ENCODE peak calls at places on chromosomes 2 and 18, in four cellular contexts. One of them, this sample, is unnamed.

GRCh38 chr18:57839942-57840381 is 36.8 kb upstream of the ATP8B1 start:
- DNase-seq in PC-3: peak; percentile 88
- DNase-seq in NCI-H345: no peak
- DNase-seq in iPS DF 19.7: no peak
- DNase-seq in this sample: peak; percentile 38

GRCh38 chr2:33496150-33496549 is 19.7 kb downstream of the RASGRP3 start:
- DNase-seq in iPS DF 19.7: no peak
- DNase-seq in NCI-H345: no peak
- DNase-seq in PC-3: no peak
- DNase-seq in this sample: peak; percentile 51

GRCh38 chr2:224111576-224111975 is 72.5 kb upstream of the SERPINE2 start:
- DNase-seq in NCI-H345: no peak
- DNase-seq in PC-3: peak; percentile 70
- DNase-seq in iPS DF 19.7: no peak
- DNase-seq in this sample: no peak

GRCh38 chr2:51013060-51013746 is 18.7 kb downstream of the NRXN1 start:
- DNase-seq in PC-3: peak; percentile 82
- DNase-seq in iPS DF 19.7: peak; percentile 57
- DNase-seq in NCI-H345: peak; percentile 98
- DNase-seq in this sample: no peak

GRCh38 chr2:220394433-220394832 is 767.0 kb downstream of the SLC4A3 start:
- DNase-seq in PC-3: peak; percentile 68
- DNase-seq in NCI-H345: peak; percentile 69
- DNase-seq in iPS DF 19.7: no peak
- DNase-seq in this sample: no peak

GRCh38 chr18:9612215-9612830 is 2.0 kb downstream of the PPP4R1 start:
- DNase-seq in PC-3: peak; percentile 73
- DNase-seq in iPS DF 19.7: no peak
- DNase-seq in NCI-H345: peak; percentile 60
- DNase-seq in this sample: no peak

GRCh38 chr2:117057021-117057420 is 757.5 kb upstream of the DDX18 start:
- DNase-seq in iPS DF 19.7: no peak
- DNase-seq in NCI-H345: no peak
- DNase-seq in PC-3: no peak
- DNase-seq in this sample: no peak

GRCh38 chr2:221025397-221025796 is 546.7 kb downstream of the EPHA4 start:
- DNase-seq in PC-3: peak; percentile 35
- DNase-seq in iPS DF 19.7: no peak
- DNase-seq in NCI-H345: no peak
- DNase-seq in this sample: no peak

GRCh38 chr2:97660775-97661417 is 2.9 kb downstream of the ACTR1B start:
- DNase-seq in PC-3: no peak
- DNase-seq in NCI-H345: no peak
- DNase-seq in iPS DF 19.7: no peak
- DNase-seq in this sample: no peak

GRCh38 chr2:75862547-75862946 is 151.8 kb upstream of the GCFC2 start:
- DNase-seq in iPS DF 19.7: no peak
- DNase-seq in NCI-H345: no peak
- DNase-seq in PC-3: no peak
- DNase-seq in this sample: no peak

GRCh38 chr2:140882671-140883620 is 1247.9 kb downstream of the LRP1B start:
- DNase-seq in PC-3: no peak
- DNase-seq in iPS DF 19.7: no peak
- DNase-seq in NCI-H345: no peak
- DNase-seq in this sample: no peak

GRCh38 chr2:118614856-118615255 is 232.6 kb downstream of the EN1 start:
- DNase-seq in NCI-H345: no peak
- DNase-seq in PC-3: no peak
- DNase-seq in iPS DF 19.7: no peak
- DNase-seq in this sample: peak; percentile 48

GRCh38 chr2:8659092-8659734 is 22.6 kb upstream of the ID2 start:
- DNase-seq in PC-3: no peak
- DNase-seq in iPS DF 19.7: no peak
- DNase-seq in NCI-H345: peak; percentile 40
- DNase-seq in this sample: no peak

GRCh38 chr2:232103140-232103737 is 141.7 kb downstream of the DIS3L2 start:
- DNase-seq in iPS DF 19.7: no peak
- DNase-seq in NCI-H345: no peak
- DNase-seq in PC-3: no peak
- DNase-seq in this sample: peak; percentile 7

GRCh38 chr18:23257153-23257552 is 121.9 kb downstream of the CABLES1 start:
- DNase-seq in PC-3: no peak
- DNase-seq in NCI-H345: no peak
- DNase-seq in iPS DF 19.7: no peak
- DNase-seq in this sample: no peak

GRCh38 chr2:98464772-98465310 is 20.2 kb downstream of the INPP4A start:
- DNase-seq in PC-3: no peak
- DNase-seq in iPS DF 19.7: no peak
- DNase-seq in NCI-H345: no peak
- DNase-seq in this sample: no peak